ENCODE peak calls at places on chromosomes 2 and 18, in five cellular contexts. F is fibroblast of lung; W is HS-5; J is Ammon's horn; E is stimulated activated CD4-positive, alpha-beta T cell treated with anti-CD3 and anti-CD28 coated beads, Interleukin-1b, Interleukin-23, amount 100 ng/mL, for 24 hours. Y is an unnamed sample.

GRCh38 chr18:22185298-22185697 is 15.9 kb downstream of the GATA6 start:
- DNase-seq in F (no peak), W (no peak), J (no peak), E (no peak), Y (no peak)

GRCh38 chr2:240346015-240346752 is 89.3 kb upstream of the GPC1 start:
- DNase-seq in J (no peak), F (no peak), E (no peak), W (no peak), Y (no peak)

GRCh38 chr2:53131416-53131815 is 636.2 kb upstream of the CHAC2 start:
- DNase-seq in W (peak), F (peak), E (no peak), J (no peak), Y (no peak)

GRCh38 chr2:105431367-105432088 is 32.7 kb upstream of the FHL2 start:
- DNase-seq in F (peak), E (no peak), W (no peak), J (peak), Y (no peak)

GRCh38 chr18:21820035-21820810 is 79.6 kb downstream of the MIB1 start:
- DNase-seq in F (peak), W (no peak), J (peak), E (no peak), Y (no peak)

GRCh38 chr2:236252521-236252920 is 11.7 kb downstream of the ASB18 start:
- DNase-seq in F (no peak), E (no peak), J (no peak), W (no peak), Y (no peak)

GRCh38 chr2:169066817-169067356 is 2.5 kb upstream of the DHRS9 start:
- DNase-seq in W (no peak), F (no peak), J (no peak), E (no peak), Y (no peak)

GRCh38 chr2:16851131-16851530 is 185.5 kb upstream of the CYRIA start:
- DNase-seq in F (no peak), E (no peak), J (no peak), W (no peak), Y (no peak)

GRCh38 chr18:48629730-48630324 is 91.0 kb downstream of the CTIF start:
- DNase-seq in E (no peak), F (peak), J (no peak), W (peak), Y (no peak)

GRCh38 chr2:150567771-150568278 is 80.4 kb upstream of the RND3 start:
- DNase-seq in J (no peak), F (peak), W (peak), E (no peak), Y (no peak)

GRCh38 chr2:116304328-116304727 is 1510.2 kb upstream of the DDX18 start:
- DNase-seq in E (no peak), F (no peak), J (no peak), W (no peak), Y (no peak)

GRCh38 chr18:66757946-66758345 is 154.1 kb upstream of the CDH19 start:
- DNase-seq in J (no peak), W (no peak), E (no peak), F (peak), Y (no peak)

GRCh38 chr2:11314482-11314881 is 30.0 kb downstream of the ROCK2 start:
- DNase-seq in W (no peak), E (no peak), F (peak), J (no peak), Y (no peak)

GRCh38 chr18:48575658-48576453 is 37.0 kb downstream of the CTIF start:
- DNase-seq in F (peak), E (no peak), J (peak), W (no peak), Y (peak)

GRCh38 chr2:97963880-97964279 is 31.9 kb downstream of the TMEM131 start:
- DNase-seq in J (no peak), W (no peak), E (no peak), F (peak), Y (no peak)

GRCh38 chr2:199488772-199489400 is 31.1 kb upstream of the SATB2 start:
- DNase-seq in E (peak), J (peak), W (no peak), F (peak), Y (peak)

GRCh38 chr2:202510911-202511310 is 123.9 kb upstream of the FAM117B start:
- DNase-seq in F (peak), W (peak), J (no peak), E (no peak), Y (no peak)

GRCh38 chr2:27263287-27264252 is 723 bp upstream of the SLC30A3 start:
- DNase-seq in J (peak), W (no peak), E (no peak), F (no peak), Y (no peak)

GRCh38 chr2:196712867-196713266 is 73.4 kb downstream of the CCDC150 start:
- DNase-seq in E (no peak), F (no peak), W (no peak), J (no peak), Y (no peak)

GRCh38 chr2:158505448-158505934 is 48.7 kb downstream of the PKP4 start:
- DNase-seq in J (no peak), E (no peak), W (no peak), F (no peak), Y (no peak)

GRCh38 chr2:47560107-47560819 is 157.3 kb downstream of the MSH2 start:
- DNase-seq in F (no peak), J (no peak), E (no peak), W (no peak), Y (no peak)

GRCh38 chr2:216615298-216616082 is 17.7 kb upstream of the IGFBP2 start:
- DNase-seq in F (no peak), E (no peak), J (no peak), W (no peak), Y (no peak)

GRCh38 chr18:79930020-79930642 is 21.3 kb downstream of the SLC66A2 start:
- DNase-seq in F (no peak), W (no peak), J (no peak), E (no peak), Y (no peak)

GRCh38 chr2:71896385-71897144 is 251.1 kb downstream of the CYP26B1 start:
- DNase-seq in F (no peak), W (no peak), J (no peak), E (no peak), Y (no peak)

GRCh38 chr18:68394705-68395104 is 320.2 kb downstream of the TMX3 start:
- DNase-seq in W (no peak), J (no peak), E (no peak), F (peak), Y (no peak)

GRCh38 chr2:234952270-234953115 is 676 bp downstream of the SH3BP4 start:
- DNase-seq in E (no peak), F (no peak), W (no peak), J (no peak), Y (peak)

GRCh38 chr2:238423561-238424312 is 3.0 kb upstream of the ASB1 start:
- DNase-seq in J (no peak), W (no peak), F (peak), E (no peak), Y (no peak)

GRCh38 chr2:201220102-201220570 is 37.2 kb downstream of the CASP10 start:
- DNase-seq in F (peak), W (no peak), J (peak), E (no peak), Y (peak)

GRCh38 chr2:164706522-164706921 is 85.2 kb upstream of the GRB14 start:
- DNase-seq in W (peak), F (peak), E (no peak), J (no peak), Y (no peak)

GRCh38 chr2:112480540-112481049 is 1.4 kb upstream of the TTL start:
- DNase-seq in W (no peak), F (no peak), E (no peak), J (no peak), Y (no peak)

GRCh38 chr2:180416553-180417113 is 409.5 kb upstream of the CWC22 start:
- DNase-seq in W (no peak), E (no peak), F (no peak), J (peak), Y (no peak)

GRCh38 chr2:46978696-46979095 is 63.1 kb upstream of the MCFD2 start:
- DNase-seq in W (no peak), F (no peak), E (no peak), J (no peak), Y (no peak)